ENCODE peak calls at places on chromosomes 1 and 21, in seven cellular contexts. One of them, this sample, is unnamed.

GRCh38 chr1:6367381-6368007 is 26.1 kb downstream of the ACOT7 start:
- DNase-seq in fibroblast of gingiva: no peak
- DNase-seq in NCI-H1417: no peak
- DNase-seq in GM12891: no peak
- DNase-seq in anterior cingulate cortex: peak
- DNase-seq in activated CD4-positive, alpha-beta T cell treated with anti-CD3 and anti-CD28 coated beads for 1 hour: no peak
- DNase-seq in NT2/D1: no peak
- DNase-seq in this sample: no peak

GRCh38 chr1:153752561-153753195 is 22.5 kb upstream of the SLC27A3 start:
- DNase-seq in anterior cingulate cortex: no peak
- DNase-seq in GM12891: no peak
- DNase-seq in NCI-H1417: no peak
- DNase-seq in NT2/D1: no peak
- DNase-seq in activated CD4-positive, alpha-beta T cell treated with anti-CD3 and anti-CD28 coated beads for 1 hour: no peak
- DNase-seq in fibroblast of gingiva: peak
- DNase-seq in this sample: no peak

GRCh38 chr1:6108937-6109636 is 63.4 kb downstream of the KCNAB2 start:
- DNase-seq in GM12891: peak
- DNase-seq in fibroblast of gingiva: peak
- DNase-seq in anterior cingulate cortex: no peak
- DNase-seq in activated CD4-positive, alpha-beta T cell treated with anti-CD3 and anti-CD28 coated beads for 1 hour: no peak
- DNase-seq in NCI-H1417: peak
- DNase-seq in NT2/D1: no peak
- DNase-seq in this sample: no peak

GRCh38 chr1:216721878-216722277 is 1.4 kb downstream of the ESRRG start:
- DNase-seq in GM12891: no peak
- DNase-seq in NT2/D1: no peak
- DNase-seq in NCI-H1417: no peak
- DNase-seq in activated CD4-positive, alpha-beta T cell treated with anti-CD3 and anti-CD28 coated beads for 1 hour: no peak
- DNase-seq in anterior cingulate cortex: no peak
- DNase-seq in fibroblast of gingiva: no peak
- DNase-seq in this sample: no peak

GRCh38 chr1:178544531-178544930 is 31.6 kb downstream of the TEX35 start:
- DNase-seq in GM12891: no peak
- DNase-seq in fibroblast of gingiva: no peak
- DNase-seq in activated CD4-positive, alpha-beta T cell treated with anti-CD3 and anti-CD28 coated beads for 1 hour: no peak
- DNase-seq in anterior cingulate cortex: no peak
- DNase-seq in NT2/D1: no peak
- DNase-seq in NCI-H1417: no peak
- DNase-seq in this sample: no peak

GRCh38 chr1:19232526-19232851 is 18.8 kb downstream of the EMC1 start:
- DNase-seq in NT2/D1: no peak
- DNase-seq in anterior cingulate cortex: no peak
- DNase-seq in fibroblast of gingiva: peak
- DNase-seq in GM12891: no peak
- DNase-seq in activated CD4-positive, alpha-beta T cell treated with anti-CD3 and anti-CD28 coated beads for 1 hour: no peak
- DNase-seq in NCI-H1417: no peak
- DNase-seq in this sample: no peak

GRCh38 chr1:26723013-26723991 is 27.5 kb downstream of the ARID1A start:
- DNase-seq in GM12891: no peak
- DNase-seq in fibroblast of gingiva: peak
- DNase-seq in activated CD4-positive, alpha-beta T cell treated with anti-CD3 and anti-CD28 coated beads for 1 hour: peak
- DNase-seq in NT2/D1: peak
- DNase-seq in anterior cingulate cortex: peak
- DNase-seq in NCI-H1417: peak
- DNase-seq in this sample: peak

GRCh38 chr1:201385299-201385891 is 7.9 kb upstream of the TNNT2 start:
- DNase-seq in fibroblast of gingiva: no peak
- DNase-seq in GM12891: peak
- DNase-seq in activated CD4-positive, alpha-beta T cell treated with anti-CD3 and anti-CD28 coated beads for 1 hour: no peak
- DNase-seq in NCI-H1417: peak
- DNase-seq in NT2/D1: peak
- DNase-seq in anterior cingulate cortex: no peak
- DNase-seq in this sample: peak

GRCh38 chr21:32794643-32795042 is 23.1 kb upstream of the PAXBP1 start:
- DNase-seq in fibroblast of gingiva: no peak
- DNase-seq in NCI-H1417: no peak
- DNase-seq in GM12891: no peak
- DNase-seq in anterior cingulate cortex: no peak
- DNase-seq in NT2/D1: no peak
- DNase-seq in activated CD4-positive, alpha-beta T cell treated with anti-CD3 and anti-CD28 coated beads for 1 hour: no peak
- DNase-seq in this sample: no peak

GRCh38 chr1:159775716-159776115 is 5.0 kb upstream of the DUSP23 start:
- DNase-seq in NT2/D1: no peak
- DNase-seq in NCI-H1417: no peak
- DNase-seq in GM12891: no peak
- DNase-seq in fibroblast of gingiva: no peak
- DNase-seq in anterior cingulate cortex: no peak
- DNase-seq in activated CD4-positive, alpha-beta T cell treated with anti-CD3 and anti-CD28 coated beads for 1 hour: no peak
- DNase-seq in this sample: no peak

GRCh38 chr1:75133754-75134655 is at the start of gene LHX8:
- DNase-seq in fibroblast of gingiva: peak
- DNase-seq in NCI-H1417: no peak
- DNase-seq in anterior cingulate cortex: no peak
- DNase-seq in activated CD4-positive, alpha-beta T cell treated with anti-CD3 and anti-CD28 coated beads for 1 hour: no peak
- DNase-seq in GM12891: no peak
- DNase-seq in NT2/D1: peak
- DNase-seq in this sample: no peak

GRCh38 chr1:37792943-37793686 is 532 bp upstream of the MANEAL start:
- DNase-seq in NCI-H1417: peak
- DNase-seq in NT2/D1: no peak
- DNase-seq in anterior cingulate cortex: no peak
- DNase-seq in fibroblast of gingiva: no peak
- DNase-seq in GM12891: no peak
- DNase-seq in activated CD4-positive, alpha-beta T cell treated with anti-CD3 and anti-CD28 coated beads for 1 hour: no peak
- DNase-seq in this sample: no peak

GRCh38 chr1:116330846-116331245 is 42.2 kb upstream of the ATP1A1 start:
- DNase-seq in fibroblast of gingiva: no peak
- DNase-seq in anterior cingulate cortex: no peak
- DNase-seq in GM12891: no peak
- DNase-seq in activated CD4-positive, alpha-beta T cell treated with anti-CD3 and anti-CD28 coated beads for 1 hour: no peak
- DNase-seq in NCI-H1417: no peak
- DNase-seq in NT2/D1: no peak
- DNase-seq in this sample: no peak

GRCh38 chr1:64019818-64020217 is 183.6 kb upstream of the UBE2U start:
- DNase-seq in NT2/D1: no peak
- DNase-seq in NCI-H1417: no peak
- DNase-seq in fibroblast of gingiva: peak
- DNase-seq in activated CD4-positive, alpha-beta T cell treated with anti-CD3 and anti-CD28 coated beads for 1 hour: no peak
- DNase-seq in anterior cingulate cortex: no peak
- DNase-seq in GM12891: peak
- DNase-seq in this sample: no peak

GRCh38 chr1:59186656-59187055 is 110.2 kb upstream of the FGGY start:
- DNase-seq in anterior cingulate cortex: no peak
- DNase-seq in activated CD4-positive, alpha-beta T cell treated with anti-CD3 and anti-CD28 coated beads for 1 hour: no peak
- DNase-seq in GM12891: no peak
- DNase-seq in fibroblast of gingiva: peak
- DNase-seq in NCI-H1417: no peak
- DNase-seq in NT2/D1: peak
- DNase-seq in this sample: no peak

GRCh38 chr1:169891539-169891885 is 2.2 kb downstream of the SCYL3 start:
- DNase-seq in NT2/D1: no peak
- DNase-seq in fibroblast of gingiva: no peak
- DNase-seq in NCI-H1417: no peak
- DNase-seq in activated CD4-positive, alpha-beta T cell treated with anti-CD3 and anti-CD28 coated beads for 1 hour: no peak
- DNase-seq in GM12891: no peak
- DNase-seq in anterior cingulate cortex: no peak
- DNase-seq in this sample: no peak

GRCh38 chr1:225891229-225891972 is 2.5 kb upstream of the LEFTY1 start:
- DNase-seq in NCI-H1417: no peak
- DNase-seq in activated CD4-positive, alpha-beta T cell treated with anti-CD3 and anti-CD28 coated beads for 1 hour: no peak
- DNase-seq in NT2/D1: no peak
- DNase-seq in anterior cingulate cortex: no peak
- DNase-seq in GM12891: no peak
- DNase-seq in fibroblast of gingiva: no peak
- DNase-seq in this sample: no peak

GRCh38 chr1:24586970-24587820 is 31.3 kb downstream of the NCMAP start:
- DNase-seq in NT2/D1: peak
- DNase-seq in anterior cingulate cortex: no peak
- DNase-seq in GM12891: peak
- DNase-seq in activated CD4-positive, alpha-beta T cell treated with anti-CD3 and anti-CD28 coated beads for 1 hour: peak
- DNase-seq in NCI-H1417: peak
- DNase-seq in fibroblast of gingiva: peak
- DNase-seq in this sample: peak

GRCh38 chr1:172699111-172699510 is 40.2 kb downstream of the FASLG start:
- DNase-seq in fibroblast of gingiva: no peak
- DNase-seq in NCI-H1417: no peak
- DNase-seq in NT2/D1: no peak
- DNase-seq in anterior cingulate cortex: no peak
- DNase-seq in activated CD4-positive, alpha-beta T cell treated with anti-CD3 and anti-CD28 coated beads for 1 hour: peak
- DNase-seq in GM12891: no peak
- DNase-seq in this sample: no peak

GRCh38 chr1:202624781-202625108 is 85.5 kb downstream of the SYT2 start:
- DNase-seq in NT2/D1: no peak
- DNase-seq in anterior cingulate cortex: no peak
- DNase-seq in fibroblast of gingiva: peak
- DNase-seq in activated CD4-positive, alpha-beta T cell treated with anti-CD3 and anti-CD28 coated beads for 1 hour: no peak
- DNase-seq in NCI-H1417: no peak
- DNase-seq in GM12891: no peak
- DNase-seq in this sample: no peak

GRCh38 chr1:230750576-230750975 is 3.4 kb downstream of the CAPN9 start:
- DNase-seq in NCI-H1417: peak
- DNase-seq in anterior cingulate cortex: no peak
- DNase-seq in GM12891: no peak
- DNase-seq in fibroblast of gingiva: no peak
- DNase-seq in NT2/D1: no peak
- DNase-seq in activated CD4-positive, alpha-beta T cell treated with anti-CD3 and anti-CD28 coated beads for 1 hour: no peak
- DNase-seq in this sample: no peak

GRCh38 chr1:46400398-46400797 is 6.3 kb downstream of the FAAH start:
- DNase-seq in anterior cingulate cortex: no peak
- DNase-seq in NCI-H1417: peak
- DNase-seq in fibroblast of gingiva: no peak
- DNase-seq in NT2/D1: no peak
- DNase-seq in activated CD4-positive, alpha-beta T cell treated with anti-CD3 and anti-CD28 coated beads for 1 hour: no peak
- DNase-seq in GM12891: no peak
- DNase-seq in this sample: no peak

GRCh38 chr1:197358959-197359358 is 90.9 kb downstream of the CRB1 start:
- DNase-seq in anterior cingulate cortex: no peak
- DNase-seq in fibroblast of gingiva: no peak
- DNase-seq in activated CD4-positive, alpha-beta T cell treated with anti-CD3 and anti-CD28 coated beads for 1 hour: no peak
- DNase-seq in GM12891: no peak
- DNase-seq in NCI-H1417: no peak
- DNase-seq in NT2/D1: no peak
- DNase-seq in this sample: no peak

GRCh38 chr21:39451332-39452206 is at the start of gene SH3BGR:
- DNase-seq in activated CD4-positive, alpha-beta T cell treated with anti-CD3 and anti-CD28 coated beads for 1 hour: no peak
- DNase-seq in anterior cingulate cortex: peak
- DNase-seq in GM12891: no peak
- DNase-seq in fibroblast of gingiva: no peak
- DNase-seq in NT2/D1: no peak
- DNase-seq in NCI-H1417: no peak
- DNase-seq in this sample: peak

GRCh38 chr1:19861034-19861433 is 21.2 kb upstream of the OTUD3 start:
- DNase-seq in GM12891: no peak
- DNase-seq in fibroblast of gingiva: no peak
- DNase-seq in activated CD4-positive, alpha-beta T cell treated with anti-CD3 and anti-CD28 coated beads for 1 hour: no peak
- DNase-seq in NT2/D1: no peak
- DNase-seq in NCI-H1417: no peak
- DNase-seq in anterior cingulate cortex: no peak
- DNase-seq in this sample: no peak

GRCh38 chr1:246705368-246705767 is 18.8 kb upstream of the SCCPDH start:
- DNase-seq in NCI-H1417: no peak
- DNase-seq in fibroblast of gingiva: peak
- DNase-seq in anterior cingulate cortex: no peak
- DNase-seq in GM12891: no peak
- DNase-seq in activated CD4-positive, alpha-beta T cell treated with anti-CD3 and anti-CD28 coated beads for 1 hour: no peak
- DNase-seq in NT2/D1: no peak
- DNase-seq in this sample: no peak

GRCh38 chr1:186225089-186225488 is 150.0 kb downstream of the TPR start:
- DNase-seq in fibroblast of gingiva: no peak
- DNase-seq in anterior cingulate cortex: no peak
- DNase-seq in NCI-H1417: no peak
- DNase-seq in NT2/D1: no peak
- DNase-seq in GM12891: no peak
- DNase-seq in activated CD4-positive, alpha-beta T cell treated with anti-CD3 and anti-CD28 coated beads for 1 hour: no peak
- DNase-seq in this sample: no peak

GRCh38 chr1:179079113-179079761 is 2.6 kb upstream of the TOR3A start:
- DNase-seq in fibroblast of gingiva: peak
- DNase-seq in NCI-H1417: peak
- DNase-seq in GM12891: no peak
- DNase-seq in anterior cingulate cortex: no peak
- DNase-seq in activated CD4-positive, alpha-beta T cell treated with anti-CD3 and anti-CD28 coated beads for 1 hour: no peak
- DNase-seq in NT2/D1: peak
- DNase-seq in this sample: no peak

GRCh38 chr1:234694661-234695060 is 84.7 kb upstream of the IRF2BP2 start:
- DNase-seq in GM12891: no peak
- DNase-seq in NCI-H1417: no peak
- DNase-seq in anterior cingulate cortex: no peak
- DNase-seq in NT2/D1: no peak
- DNase-seq in activated CD4-positive, alpha-beta T cell treated with anti-CD3 and anti-CD28 coated beads for 1 hour: no peak
- DNase-seq in fibroblast of gingiva: no peak
- DNase-seq in this sample: no peak

GRCh38 chr1:173475564-173476196 is 1.5 kb upstream of the PRDX6 start:
- DNase-seq in NT2/D1: no peak
- DNase-seq in anterior cingulate cortex: no peak
- DNase-seq in fibroblast of gingiva: peak
- DNase-seq in activated CD4-positive, alpha-beta T cell treated with anti-CD3 and anti-CD28 coated beads for 1 hour: no peak
- DNase-seq in GM12891: no peak
- DNase-seq in NCI-H1417: peak
- DNase-seq in this sample: no peak

GRCh38 chr21:43339668-43340067 is 87.3 kb downstream of the SIK1 start:
- DNase-seq in GM12891: no peak
- DNase-seq in fibroblast of gingiva: no peak
- DNase-seq in anterior cingulate cortex: no peak
- DNase-seq in NT2/D1: no peak
- DNase-seq in NCI-H1417: no peak
- DNase-seq in activated CD4-positive, alpha-beta T cell treated with anti-CD3 and anti-CD28 coated beads for 1 hour: no peak
- DNase-seq in this sample: no peak

GRCh38 chr1:9413143-9413876 is 120.6 kb downstream of the SPSB1 start:
- DNase-seq in anterior cingulate cortex: no peak
- DNase-seq in NT2/D1: no peak
- DNase-seq in activated CD4-positive, alpha-beta T cell treated with anti-CD3 and anti-CD28 coated beads for 1 hour: no peak
- DNase-seq in fibroblast of gingiva: peak
- DNase-seq in GM12891: peak
- DNase-seq in NCI-H1417: no peak
- DNase-seq in this sample: no peak

GRCh38 chr1:91806777-91807700 is 78.9 kb downstream of the TGFBR3 start:
- DNase-seq in GM12891: no peak
- DNase-seq in fibroblast of gingiva: peak
- DNase-seq in anterior cingulate cortex: no peak
- DNase-seq in NT2/D1: no peak
- DNase-seq in NCI-H1417: no peak
- DNase-seq in activated CD4-positive, alpha-beta T cell treated with anti-CD3 and anti-CD28 coated beads for 1 hour: no peak
- DNase-seq in this sample: no peak

GRCh38 chr21:38979271-38980196 is 173.8 kb downstream of the ETS2 start:
- DNase-seq in activated CD4-positive, alpha-beta T cell treated with anti-CD3 and anti-CD28 coated beads for 1 hour: no peak
- DNase-seq in fibroblast of gingiva: peak
- DNase-seq in anterior cingulate cortex: no peak
- DNase-seq in NT2/D1: peak
- DNase-seq in NCI-H1417: peak
- DNase-seq in GM12891: no peak
- DNase-seq in this sample: peak

This sample was measured in iPS DF 6.9.